ENCODE peak calls at places on chromosomes 6 and 20, in four cellular contexts. L, H, T and B are unnamed samples.
A peak's percentile ranks its signal among the peaks of the same experiment; 100 is the strongest.

GRCh38 chr6:100592929-100593328 is 128.2 kb upstream of the SIM1 start:
- DNase-seq in H (peak; percentile 100), L (no peak), T (no peak), B (no peak)

GRCh38 chr20:62131560-62132320 is 9.5 kb downstream of the LSM14B start:
- DNase-seq in L (no peak), H (no peak), T (no peak), B (no peak)

GRCh38 chr6:144262470-144263369 is 22.4 kb upstream of the UTRN start:
- DNase-seq in T (no peak), H (no peak), L (no peak), B (no peak)

GRCh38 chr6:150189176-150189575 is 46.3 kb downstream of the PPP1R14C start:
- DNase-seq in T (no peak), H (peak; percentile 49), L (no peak), B (no peak)

GRCh38 chr6:72826744-72827438 is 205.0 kb downstream of the KCNQ5 start:
- DNase-seq in L (peak; percentile 59), H (no peak), T (peak; percentile 75), B (peak; percentile 73)

GRCh38 chr20:10369723-10370090 is 64.3 kb downstream of the MKKS start:
- DNase-seq in H (peak; percentile 79), L (peak; percentile 37), T (peak; percentile 83), B (no peak)

GRCh38 chr6:152057832-152058498 is 250.5 kb downstream of the ESR1 start:
- DNase-seq in L (no peak), T (no peak), H (no peak), B (no peak)

GRCh38 chr6:148398686-148399085 is 56.0 kb downstream of the SASH1 start:
- DNase-seq in L (no peak), T (no peak), H (no peak), B (no peak)

GRCh38 chr6:108651781-108652227 is 91.1 kb downstream of the FOXO3 start:
- DNase-seq in T (no peak), H (peak; percentile 54), L (peak; percentile 92), B (peak; percentile 39)

GRCh38 chr6:170132011-170132521 is 158.8 kb downstream of the DLL1 start:
- DNase-seq in H (no peak), T (no peak), L (no peak), B (no peak)

GRCh38 chr6:48176909-48177308 is 65.9 kb upstream of the PTCHD4 start:
- DNase-seq in T (no peak), L (no peak), H (no peak), B (no peak)

GRCh38 chr6:146090474-146090873 is 61.6 kb downstream of the GRM1 start:
- DNase-seq in T (no peak), L (no peak), H (no peak), B (no peak)

GRCh38 chr6:143615785-143616184 is 62.0 kb upstream of the PHACTR2 start:
- DNase-seq in H (no peak), T (no peak), L (no peak), B (no peak)

GRCh38 chr20:51486197-51487005 is 56.1 kb downstream of the NFATC2 start:
- DNase-seq in H (no peak), T (no peak), L (peak; percentile 85), B (peak; percentile 40)

GRCh38 chr20:31695849-31696804 is 26.5 kb downstream of the BCL2L1 start:
- DNase-seq in H (no peak), T (peak; percentile 64), L (peak; percentile 57), B (peak; percentile 88)